ENCODE peak calls at places on chromosomes 12 and 14, in nine cellular contexts. One of them, this sample, is unnamed. For H3K4me1, the result is how much of the 10 kb centered on the place peaks cover.

GRCh38 chr14:101113108-101113612 is 209.6 kb upstream of the RTL1 start:
- DNase-seq in mesendoderm: no peak
- DNase-seq in IMR-90: no peak
- DNase-seq in SK-N-SH: no peak
- DNase-seq in fibroblast of lung: no peak
- DNase-seq in A549: no peak
- DNase-seq in osteoblast: no peak
- DNase-seq in H9: no peak
- DNase-seq in PC-3: no peak
- DNase-seq in this sample: no peak

GRCh38 chr12:132639996-132640520 is 21.5 kb downstream of the P2RX2 start:
- DNase-seq in mesendoderm: no peak
- DNase-seq in IMR-90: no peak
- DNase-seq in SK-N-SH: no peak
- DNase-seq in fibroblast of lung: no peak
- DNase-seq in A549: no peak
- DNase-seq in osteoblast: peak
- DNase-seq in H9: no peak
- DNase-seq in PC-3: no peak
- DNase-seq in this sample: no peak

GRCh38 chr12:25056486-25057130 is 107.7 kb upstream of the BCAT1 start:
- DNase-seq in mesendoderm: no peak
- DNase-seq in IMR-90: no peak
- DNase-seq in SK-N-SH: no peak
- DNase-seq in fibroblast of lung: no peak
- DNase-seq in A549: no peak
- DNase-seq in osteoblast: no peak
- DNase-seq in H9: no peak
- DNase-seq in PC-3: no peak
- DNase-seq in this sample: no peak

GRCh38 chr14:68781161-68782021 is 11.5 kb downstream of the ZFP36L1 start:
- DNase-seq in mesendoderm: peak
- DNase-seq in IMR-90: no peak
- DNase-seq in SK-N-SH: no peak
- DNase-seq in fibroblast of lung: no peak
- DNase-seq in A549: no peak
- DNase-seq in osteoblast: no peak
- DNase-seq in H9: no peak
- DNase-seq in PC-3: no peak
- DNase-seq in this sample: no peak

GRCh38 chr12:89707992-89708792 is 446 bp downstream of the ATP2B1 start:
- DNase-seq in mesendoderm: peak
- DNase-seq in IMR-90: peak
- DNase-seq in SK-N-SH: peak
- DNase-seq in fibroblast of lung: no peak
- DNase-seq in A549: peak
- DNase-seq in osteoblast: peak
- DNase-seq in H9: peak
- DNase-seq in PC-3: peak
- DNase-seq in this sample: no peak

GRCh38 chr12:123398177-123398916 is 14.4 kb downstream of the KMT5A start:
- DNase-seq in mesendoderm: no peak
- DNase-seq in IMR-90: peak
- DNase-seq in SK-N-SH: no peak
- DNase-seq in fibroblast of lung: peak
- DNase-seq in A549: no peak
- DNase-seq in osteoblast: peak
- DNase-seq in H9: no peak
- DNase-seq in PC-3: no peak
- DNase-seq in this sample: no peak

GRCh38 chr12:40802656-40803055 is 110.4 kb downstream of the CNTN1 start:
- DNase-seq in mesendoderm: no peak
- DNase-seq in IMR-90: no peak
- DNase-seq in SK-N-SH: no peak
- DNase-seq in fibroblast of lung: no peak
- DNase-seq in A549: no peak
- DNase-seq in osteoblast: no peak
- DNase-seq in H9: no peak
- DNase-seq in PC-3: no peak
- DNase-seq in this sample: no peak

GRCh38 chr14:91417983-91418386 is 365 bp upstream of the CCDC88C start:
- DNase-seq in mesendoderm: peak
- DNase-seq in IMR-90: no peak
- DNase-seq in SK-N-SH: peak
- DNase-seq in fibroblast of lung: no peak
- DNase-seq in A549: peak
- DNase-seq in osteoblast: peak
- DNase-seq in H9: peak
- DNase-seq in PC-3: peak
- DNase-seq in this sample: no peak

GRCh38 chr14:78989246-78989645 is 819.1 kb downstream of the NRXN3 start:
- DNase-seq in mesendoderm: no peak
- DNase-seq in IMR-90: no peak
- DNase-seq in SK-N-SH: no peak
- DNase-seq in fibroblast of lung: no peak
- DNase-seq in A549: no peak
- DNase-seq in osteoblast: no peak
- DNase-seq in H9: no peak
- DNase-seq in PC-3: no peak
- DNase-seq in this sample: no peak

GRCh38 chr12:122203301-122203967 is at the start of gene B3GNT4:
- DNase-seq in mesendoderm: peak
- DNase-seq in IMR-90: peak
- DNase-seq in SK-N-SH: peak
- DNase-seq in fibroblast of lung: peak
- DNase-seq in A549: peak
- DNase-seq in osteoblast: peak
- DNase-seq in H9: peak
- DNase-seq in PC-3: peak
- DNase-seq in this sample: peak

GRCh38 chr12:807041-807717 is 54.8 kb downstream of the WNK1 start:
- DNase-seq in mesendoderm: no peak
- DNase-seq in IMR-90: no peak
- DNase-seq in SK-N-SH: no peak
- DNase-seq in fibroblast of lung: no peak
- DNase-seq in A549: no peak
- DNase-seq in osteoblast: peak
- DNase-seq in H9: no peak
- DNase-seq in PC-3: no peak
- DNase-seq in this sample: no peak

GRCh38 chr12:15005064-15005463 is 32.2 kb downstream of the PDE6H start:
- DNase-seq in mesendoderm: no peak
- DNase-seq in IMR-90: no peak
- DNase-seq in SK-N-SH: no peak
- DNase-seq in fibroblast of lung: no peak
- DNase-seq in A549: no peak
- DNase-seq in osteoblast: no peak
- DNase-seq in H9: no peak
- DNase-seq in PC-3: no peak
- DNase-seq in this sample: no peak

GRCh38 chr12:92107621-92108131 is 38.0 kb downstream of the BTG1 start:
- DNase-seq in mesendoderm: peak
- DNase-seq in IMR-90: no peak
- DNase-seq in SK-N-SH: peak
- DNase-seq in fibroblast of lung: no peak
- DNase-seq in A549: no peak
- DNase-seq in osteoblast: no peak
- DNase-seq in H9: peak
- DNase-seq in PC-3: no peak
- DNase-seq in this sample: no peak

GRCh38 chr14:21924479-21924878 is 250.9 kb upstream of the OR4E1 start:
- DNase-seq in mesendoderm: peak
- DNase-seq in IMR-90: no peak
- DNase-seq in SK-N-SH: no peak
- DNase-seq in fibroblast of lung: no peak
- DNase-seq in A549: no peak
- DNase-seq in osteoblast: no peak
- DNase-seq in H9: peak
- DNase-seq in PC-3: no peak
- DNase-seq in this sample: no peak

GRCh38 chr12:92949466-92949865 is 20.4 kb upstream of the EEA1 start:
- DNase-seq in mesendoderm: no peak
- DNase-seq in IMR-90: no peak
- DNase-seq in SK-N-SH: no peak
- DNase-seq in fibroblast of lung: no peak
- DNase-seq in A549: no peak
- DNase-seq in osteoblast: no peak
- DNase-seq in H9: no peak
- DNase-seq in PC-3: no peak
- DNase-seq in this sample: no peak

DNA sequence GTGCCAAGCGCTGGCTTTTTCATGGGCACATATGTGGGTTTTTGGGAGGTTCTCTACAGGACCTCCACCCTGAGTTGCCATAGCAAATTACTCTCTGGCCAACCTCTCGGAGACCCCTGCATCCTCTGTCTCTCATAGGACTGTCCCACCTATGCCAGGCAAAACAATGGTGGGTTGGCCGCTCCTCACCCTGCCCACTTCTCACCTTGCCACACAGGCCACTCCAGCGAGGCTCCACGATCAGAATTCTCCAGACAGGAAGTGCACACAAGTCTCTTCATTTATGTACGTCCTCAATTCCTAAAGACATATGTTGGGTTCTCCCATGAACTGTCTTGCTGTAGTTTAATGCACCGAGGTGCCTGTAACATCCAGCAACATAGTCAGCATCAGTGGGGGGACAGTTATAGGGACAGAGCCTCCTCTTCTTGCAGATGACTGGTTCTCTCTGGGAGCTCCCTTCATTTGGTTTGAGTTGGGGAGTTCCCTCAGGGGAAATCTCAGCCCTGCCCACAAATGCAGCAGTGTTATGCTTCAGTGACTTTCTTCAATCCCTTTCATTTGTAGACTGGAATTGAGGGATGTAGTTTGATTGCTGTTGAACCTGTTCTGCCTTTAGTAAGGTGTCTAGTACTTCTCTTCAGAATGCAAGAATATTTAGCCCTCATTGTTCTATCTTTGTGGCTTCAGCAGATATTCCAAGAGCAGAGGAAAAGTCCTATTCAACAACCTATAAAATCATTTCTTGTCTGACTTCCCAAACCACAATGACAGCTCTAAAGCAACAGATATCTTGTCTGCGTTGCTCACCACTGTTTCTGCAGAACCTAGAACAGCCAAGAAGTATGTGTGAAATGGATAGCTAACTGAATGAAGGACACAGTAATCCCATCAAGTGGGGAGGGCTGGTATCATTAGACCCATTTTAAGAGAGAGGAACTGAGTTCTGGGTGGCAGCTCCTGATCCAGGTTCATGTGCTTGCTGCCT is 2.8 kb upstream of the LTBP2 start:
- DNase-seq in mesendoderm: no peak
- DNase-seq in IMR-90: no peak
- DNase-seq in SK-N-SH: no peak
- DNase-seq in fibroblast of lung: no peak
- DNase-seq in A549: no peak
- DNase-seq in osteoblast: peak
- DNase-seq in H9: no peak
- DNase-seq in PC-3: peak
- DNase-seq in this sample: peak
- H3K4me2 ChIP-seq in mesendoderm: no peak
- H3K4me2 ChIP-seq in IMR-90: no peak
- H3K4me2 ChIP-seq in SK-N-SH: peak
- H3K4me2 ChIP-seq in fibroblast of lung: peak
- H3K4me2 ChIP-seq in A549: peak
- H3K4me2 ChIP-seq in osteoblast: peak
- H3K4me2 ChIP-seq in H9: no peak
- H3K4me2 ChIP-seq in PC-3: peak
- H3K4me2 ChIP-seq in this sample: peak

GRCh38 chr12:75905975-75906374 is 125.6 kb downstream of the PHLDA1 start:
- DNase-seq in mesendoderm: no peak
- DNase-seq in IMR-90: no peak
- DNase-seq in SK-N-SH: no peak
- DNase-seq in fibroblast of lung: no peak
- DNase-seq in A549: no peak
- DNase-seq in osteoblast: no peak
- DNase-seq in H9: no peak
- DNase-seq in PC-3: no peak
- DNase-seq in this sample: no peak
- H3K4me1 ChIP-seq in mesendoderm: under half
- H3K4me1 ChIP-seq in IMR-90: under half
- H3K4me1 ChIP-seq in SK-N-SH: under half
- H3K4me1 ChIP-seq in fibroblast of lung: under half
- H3K4me1 ChIP-seq in A549: under half
- H3K4me1 ChIP-seq in osteoblast: under half
- H3K4me1 ChIP-seq in H9: under half
- H3K4me1 ChIP-seq in PC-3: under half
- H3K4me1 ChIP-seq in this sample: under half

DNA sequence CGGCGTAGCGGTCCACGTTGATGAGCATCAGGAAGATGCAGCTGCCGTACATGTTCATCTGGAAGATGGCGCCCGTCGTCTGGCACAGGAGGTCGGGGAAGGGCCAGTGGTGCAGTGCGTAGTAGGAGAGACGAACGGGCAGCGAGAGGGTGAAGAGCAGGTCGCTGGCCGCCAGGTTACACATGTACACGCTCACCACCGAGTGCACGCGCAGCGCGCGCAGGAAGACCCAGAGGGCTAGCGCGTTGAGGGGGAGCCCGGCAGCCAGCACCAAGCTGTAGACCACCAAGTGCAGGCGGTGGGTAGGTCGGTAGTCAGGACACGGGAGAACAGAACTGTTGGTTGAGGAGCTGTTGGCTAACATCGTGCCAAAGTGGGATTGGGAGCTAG is 13.7 kb upstream of the CHD4 start:
- DNase-seq in mesendoderm: no peak
- DNase-seq in IMR-90: no peak
- DNase-seq in SK-N-SH: no peak
- DNase-seq in fibroblast of lung: no peak
- DNase-seq in A549: no peak
- DNase-seq in osteoblast: no peak
- DNase-seq in H9: no peak
- DNase-seq in PC-3: no peak
- DNase-seq in this sample: no peak
- H3K4me2 ChIP-seq in mesendoderm: no peak
- H3K4me2 ChIP-seq in IMR-90: no peak
- H3K4me2 ChIP-seq in SK-N-SH: no peak
- H3K4me2 ChIP-seq in fibroblast of lung: no peak
- H3K4me2 ChIP-seq in A549: no peak
- H3K4me2 ChIP-seq in osteoblast: peak
- H3K4me2 ChIP-seq in H9: no peak
- H3K4me2 ChIP-seq in PC-3: no peak
- H3K4me2 ChIP-seq in this sample: no peak

GRCh38 chr14:94485944-94486841 is 10.2 kb upstream of the SERPINA9 start:
- DNase-seq in mesendoderm: peak
- DNase-seq in IMR-90: peak
- DNase-seq in SK-N-SH: peak
- DNase-seq in fibroblast of lung: peak
- DNase-seq in A549: peak
- DNase-seq in osteoblast: peak
- DNase-seq in H9: peak
- DNase-seq in PC-3: peak
- DNase-seq in this sample: peak
- H3K4me1 ChIP-seq in mesendoderm: under half
- H3K4me1 ChIP-seq in IMR-90: under half
- H3K4me1 ChIP-seq in SK-N-SH: under half
- H3K4me1 ChIP-seq in fibroblast of lung: under half
- H3K4me1 ChIP-seq in A549: under half
- H3K4me1 ChIP-seq in osteoblast: under half
- H3K4me1 ChIP-seq in H9: under half
- H3K4me1 ChIP-seq in PC-3: under half
- H3K4me1 ChIP-seq in this sample: under half

This sample was measured in PC-9.